ENCODE peak calls at places on chromosome 3, in four cellular contexts. Z is colonic mucosa, U is choroid plexus epithelial cell, F is A549. Y is an unnamed sample.

GRCh38 chr3:105862217-105862616 is 6.6 kb downstream of the CBLB start:
- DNase-seq in Z (no peak), U (no peak), F (no peak), Y (no peak)

GRCh38 chr3:4904801-4905695 is 74.2 kb upstream of the BHLHE40 start:
- DNase-seq in Z (peak), U (peak), F (no peak), Y (no peak)

GRCh38 chr3:2597615-2598014 is 498.9 kb downstream of the CNTN4 start:
- DNase-seq in Z (peak), F (no peak), U (no peak), Y (no peak)

GRCh38 chr3:99394831-99395733 is 243.3 kb upstream of the COL8A1 start:
- DNase-seq in F (no peak), U (peak), Z (no peak), Y (no peak)

GRCh38 chr3:47163023-47163989 is 607 bp downstream of the SETD2 start:
- DNase-seq in U (peak), Z (peak), F (peak), Y (peak)

GRCh38 chr3:57179580-57180410 is 14.6 kb upstream of the IL17RD start:
- DNase-seq in F (peak), Z (no peak), U (peak), Y (no peak)

GRCh38 chr3:48194446-48195071 is 6.3 kb upstream of the CDC25A start:
- DNase-seq in Z (peak), F (peak), U (peak), Y (peak)

GRCh38 chr3:134711284-134711683 is 60.5 kb upstream of the KY start:
- DNase-seq in U (peak), F (no peak), Z (no peak), Y (no peak)

GRCh38 chr3:58462829-58463180 is 29.1 kb upstream of the KCTD6 start:
- DNase-seq in U (no peak), Z (no peak), F (no peak), Y (no peak)

GRCh38 chr3:179865876-179866505 is 170.7 kb downstream of the PEX5L start:
- DNase-seq in Z (no peak), U (no peak), F (no peak), Y (no peak)

GRCh38 chr3:30318110-30318509 is 288.3 kb upstream of the TGFBR2 start:
- DNase-seq in Z (no peak), U (no peak), F (no peak), Y (no peak)

GRCh38 chr3:10189557-10190374 is 25.0 kb downstream of the IRAK2 start:
- DNase-seq in Z (peak), U (peak), F (peak), Y (peak)

GRCh38 chr3:120773932-120774331 is 31.4 kb downstream of the GTF2E1 start:
- DNase-seq in Z (no peak), U (peak), F (no peak), Y (no peak)

GRCh38 chr3:77655421-77655820 is 615.5 kb downstream of the ROBO2 start:
- DNase-seq in Z (no peak), F (no peak), U (peak), Y (no peak)

GRCh38 chr3:167382127-167382526 is 2.0 kb upstream of the ZBBX start:
- DNase-seq in Z (no peak), U (no peak), F (no peak), Y (no peak)

GRCh38 chr3:48960841-48961413 is 29.1 kb upstream of the P4HTM start:
- DNase-seq in Z (no peak), F (no peak), U (peak), Y (no peak)

GRCh38 chr3:119582178-119582577 is 2.9 kb downstream of the ADPRH start:
- DNase-seq in F (no peak), U (no peak), Z (no peak), Y (no peak)

GRCh38 chr3:10952525-10952924 is 40.0 kb upstream of the SLC6A1 start:
- DNase-seq in F (no peak), Z (no peak), U (no peak), Y (no peak)

GRCh38 chr3:126418661-126419131 is 24.0 kb downstream of the CFAP100 start:
- DNase-seq in Z (no peak), U (no peak), F (no peak), Y (no peak)

GRCh38 chr3:148962513-148962912 is 28.8 kb upstream of the GYG1 start:
- DNase-seq in U (peak), F (peak), Z (no peak), Y (peak)

GRCh38 chr3:111143-112069 is 85.2 kb upstream of the CHL1 start:
- DNase-seq in F (peak), Z (no peak), U (no peak), Y (no peak)

GRCh38 chr3:144332866-144333265 is 361.2 kb downstream of the DIPK2A start:
- DNase-seq in Z (no peak), U (no peak), F (no peak), Y (no peak)

GRCh38 chr3:189508784-189509489 is 122.3 kb upstream of the TP63 start:
- DNase-seq in U (no peak), F (no peak), Z (no peak), Y (no peak)

GRCh38 chr3:197456271-197457091 is 99.3 kb downstream of the BDH1 start:
- DNase-seq in Z (peak), F (peak), U (peak), Y (peak)
- H3K4me3 ChIP-seq in Z (peak), F (peak), U (peak), Y (peak)

GRCh38 chr3:122458992-122459391 is 43.1 kb upstream of the WDR5B start:
- DNase-seq in Z (no peak), F (peak), U (peak), Y (no peak)
- TF ChIP-seq CTCF in Z (no peak), F (peak), U (peak), Y (peak)

GRCh38 chr3:71011565-71012287 is 571.8 kb downstream of the FOXP1 start:
- DNase-seq in F (no peak), Z (no peak), U (no peak), Y (no peak)
- H3K4me3 ChIP-seq in F (no peak), Z (no peak), U (no peak), Y (no peak)

GRCh38 chr3:84077479-84077878 is 881.3 kb upstream of the CADM2 start:
- DNase-seq in Z (no peak), F (no peak), U (peak), Y (no peak)
- TF ChIP-seq CTCF in Z (no peak), F (peak), U (peak), Y (no peak)

DNA sequence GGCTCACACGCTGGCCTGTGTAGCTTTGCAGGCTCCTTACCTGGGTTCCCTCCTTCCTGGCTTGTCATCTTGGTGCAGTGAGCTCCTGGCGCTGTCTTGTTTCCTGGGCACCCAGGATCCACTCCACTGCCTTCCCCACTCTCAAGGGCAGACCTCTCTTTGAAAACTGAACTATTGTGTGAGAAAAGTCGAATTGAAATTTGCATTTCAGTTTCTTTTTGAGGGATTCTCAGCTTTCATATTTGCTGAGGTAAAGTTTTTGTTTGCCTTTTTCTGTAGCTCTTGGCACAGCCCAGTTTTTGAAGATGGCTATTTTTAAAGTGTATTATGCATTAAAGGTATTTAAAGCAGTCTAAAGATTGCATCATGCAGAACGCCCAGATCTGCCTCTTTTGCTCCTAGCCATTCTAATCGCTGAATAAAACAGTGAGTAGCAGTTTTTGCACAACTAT is 70.1 kb downstream of the CCK start:
- DNase-seq in Z (no peak), F (no peak), U (peak), Y (no peak)
- H3K4me3 ChIP-seq in Z (no peak), F (no peak), U (no peak), Y (no peak)

GRCh38 chr3:155859859-155860258 is 5.6 kb upstream of the SLC33A1 start:
- DNase-seq in F (peak), Z (no peak), U (peak), Y (no peak)
- TF ChIP-seq CTCF in F (peak), Z (no peak), U (peak), Y (no peak)

GRCh38 chr3:53072653-53073552 is 27.0 kb upstream of the SFMBT1 start:
- DNase-seq in Z (peak), F (peak), U (peak), Y (peak)
- H3K4me3 ChIP-seq in Z (peak), F (peak), U (peak), Y (peak)

DNA sequence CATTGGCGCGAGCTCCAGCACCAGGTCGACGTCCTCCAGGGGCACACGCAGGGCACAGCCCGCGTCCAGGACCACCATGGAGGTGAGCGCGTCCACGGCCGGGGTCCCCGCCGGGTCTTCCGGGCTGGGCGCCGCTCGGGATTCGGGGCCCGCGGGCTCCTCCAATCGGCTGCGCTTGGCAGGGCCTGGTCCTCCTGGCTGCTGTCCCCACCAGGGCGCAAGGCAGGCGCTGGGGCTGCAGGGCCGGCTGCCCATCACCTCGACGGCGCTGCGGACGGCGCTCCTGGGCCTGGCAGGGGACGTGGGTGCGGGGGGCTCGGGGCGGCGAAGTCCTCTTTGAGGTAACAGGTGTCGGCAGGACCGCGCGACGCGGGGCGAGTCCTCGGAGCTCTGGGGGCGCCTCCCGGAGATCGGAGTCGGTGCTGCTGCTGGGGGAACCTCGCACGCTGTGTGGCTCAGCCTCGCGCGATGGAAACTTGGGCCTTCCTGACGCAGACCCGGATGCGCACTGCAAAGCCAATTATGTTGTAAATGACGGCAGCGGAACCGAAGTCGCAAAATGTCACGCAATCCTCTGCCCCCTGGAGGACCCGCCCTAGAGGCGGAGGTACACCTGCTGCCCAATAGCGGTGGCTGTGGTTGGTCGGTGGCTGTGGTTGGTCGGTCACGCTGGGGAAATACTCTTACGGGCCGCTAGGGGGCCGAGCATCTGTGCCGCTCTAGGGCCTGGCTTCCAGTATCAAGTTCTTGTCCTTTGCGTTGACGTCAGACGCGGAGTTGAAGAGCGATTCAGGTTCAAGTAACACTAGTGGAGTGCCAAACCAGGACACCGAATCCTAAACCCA is at the start of gene PRR23C:
- DNase-seq in U (no peak), Z (no peak), F (peak), Y (peak)
- TF ChIP-seq CTCF in U (no peak), Z (no peak), F (no peak), Y (peak)

DNA sequence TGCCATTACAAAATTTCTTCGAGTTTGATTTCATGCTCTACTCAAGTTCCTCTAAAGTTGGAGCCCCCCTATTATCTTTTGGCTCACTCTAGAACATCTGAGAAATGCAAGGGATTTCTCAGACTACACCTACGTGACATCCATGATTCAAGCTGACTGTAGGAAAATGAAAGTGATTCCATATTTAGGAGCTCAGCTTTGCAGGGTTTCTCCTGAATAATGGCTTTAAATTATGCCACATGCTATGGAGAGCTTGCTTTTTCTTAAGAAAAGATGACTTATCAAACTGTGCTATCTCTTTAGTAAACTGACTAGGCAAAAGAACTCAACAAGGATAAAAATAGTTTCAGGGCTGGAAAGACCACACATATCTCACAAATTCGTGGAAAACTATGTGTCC is 292.1 kb downstream of the LSAMP start:
- DNase-seq in Z (no peak), F (no peak), U (peak), Y (no peak)
- H3K4me3 ChIP-seq in Z (no peak), F (no peak), U (no peak), Y (no peak)

Y was measured in testis.